ENCODE peak calls at places on chromosome 2, in four cellular contexts. S is NCI-H524, K is left lung, D is NCI-H1092 treated with DMSO at 0.1 percent for 48 hours. Y is an unnamed sample.

GRCh38 chr2:73009177-73009839 is 62.2 kb downstream of the SFXN5 start:
- DNase-seq in S (no peak), K (no peak), D (no peak), Y (no peak)

GRCh38 chr2:73919596-73920228 is 7.0 kb upstream of the DGUOK start:
- DNase-seq in D (no peak), K (no peak), S (no peak), Y (no peak)

GRCh38 chr2:160492401-160493226 is 993 bp downstream of the RBMS1 start:
- DNase-seq in S (peak), K (peak), D (peak), Y (peak)

GRCh38 chr2:39216495-39217191 is 27.1 kb downstream of the CDKL4 start:
- DNase-seq in D (no peak), S (no peak), K (no peak), Y (no peak)

GRCh38 chr2:211468881-211469280 is 912.5 kb downstream of the CPS1 start:
- DNase-seq in S (peak), D (peak), K (no peak), Y (no peak)

GRCh38 chr2:43890855-43891254 is 52.1 kb downstream of the ABCG8 start:
- DNase-seq in D (no peak), S (no peak), K (no peak), Y (no peak)

GRCh38 chr2:190655570-190655969 is 6.7 kb downstream of the NAB1 start:
- DNase-seq in K (no peak), S (no peak), D (no peak), Y (no peak)

GRCh38 chr2:175976758-175977157 is 25.3 kb downstream of the LNPK start:
- DNase-seq in K (no peak), S (no peak), D (no peak), Y (no peak)

GRCh38 chr2:159015823-159016222 is 47.4 kb downstream of the TANC1 start:
- DNase-seq in D (no peak), S (no peak), K (no peak), Y (no peak)

GRCh38 chr2:232874677-232875223 is 4.7 kb downstream of the SNORC start:
- DNase-seq in D (no peak), S (no peak), K (no peak), Y (no peak)

GRCh38 chr2:167136876-167137579 is 248.7 kb downstream of the XIRP2 start:
- DNase-seq in K (no peak), S (no peak), D (no peak), Y (no peak)

GRCh38 chr2:212254331-212254730 is 284.3 kb downstream of the ERBB4 start:
- DNase-seq in S (no peak), D (no peak), K (no peak), Y (no peak)

GRCh38 chr2:182915369-182916326 is 49.2 kb upstream of the FRZB start:
- DNase-seq in K (no peak), D (no peak), S (peak), Y (no peak)

GRCh38 chr2:85709385-85709784 is 15.2 kb downstream of the GNLY start:
- DNase-seq in D (no peak), S (no peak), K (no peak), Y (no peak)

GRCh38 chr2:43010428-43011141 is 215.8 kb downstream of the ZFP36L2 start:
- DNase-seq in S (no peak), K (no peak), D (no peak), Y (no peak)